ENCODE peak calls at places on chromosomes 3 and 15, in eight cellular contexts. A, G, S, C, M, L, X and Y are unnamed samples.

GRCh38 chr3:12957334-12957733 is 115.9 kb downstream of the IQSEC1 start:
- DNase-seq in S (no peak), A (no peak), G (no peak), M (no peak), C (no peak), L (no peak), X (no peak), Y (no peak)

GRCh38 chr3:194888916-194889315 is 203.2 kb downstream of the FAM43A start:
- DNase-seq in C (no peak), A (no peak), X (no peak), S (no peak), L (no peak), G (no peak), M (no peak), Y (no peak)

GRCh38 chr3:69815959-69816358 is 76.7 kb downstream of the MITF start:
- DNase-seq in M (no peak), X (no peak), C (no peak), S (no peak), A (no peak), G (no peak), L (no peak), Y (no peak)

GRCh38 chr3:25532763-25533162 is 104.7 kb downstream of the RARB start:
- DNase-seq in X (no peak), S (no peak), G (no peak), L (no peak), M (no peak), A (peak), C (peak), Y (peak)

GRCh38 chr15:63221346-63221745 is 31.9 kb downstream of the RAB8B start:
- DNase-seq in G (peak), S (no peak), C (no peak), M (no peak), L (no peak), X (no peak), A (peak), Y (peak)

GRCh38 chr3:132486086-132486485 is 68.8 kb downstream of the DNAJC13 start:
- DNase-seq in G (peak), S (peak), C (no peak), M (no peak), X (no peak), A (no peak), L (no peak), Y (peak)

GRCh38 chr3:156359337-156359736 is 195.6 kb downstream of the SSR3 start:
- DNase-seq in S (no peak), M (no peak), X (no peak), L (peak), C (no peak), G (no peak), A (no peak), Y (peak)

GRCh38 chr3:63015614-63016016 is 140.4 kb upstream of the CADPS start:
- DNase-seq in G (no peak), S (no peak), A (no peak), L (no peak), C (no peak), X (no peak), M (no peak), Y (no peak)

GRCh38 chr15:55587321-55588069 is 650 bp downstream of the PYGO1 start:
- DNase-seq in X (no peak), C (peak), S (peak), G (peak), A (peak), M (peak), L (peak), Y (peak)

GRCh38 chr15:57401546-57401945 is 25.2 kb downstream of the CGNL1 start:
- DNase-seq in C (no peak), A (no peak), L (no peak), G (peak), M (no peak), X (peak), S (no peak), Y (no peak)

GRCh38 chr15:90113166-90113565 is 10.9 kb upstream of the IDH2 start:
- DNase-seq in X (no peak), A (no peak), C (no peak), M (no peak), S (no peak), G (peak), L (no peak), Y (no peak)

GRCh38 chr3:172040976-172041963 is 1.9 kb downstream of the FNDC3B start:
- DNase-seq in C (no peak), M (no peak), G (peak), L (peak), A (peak), X (no peak), S (peak), Y (peak)

GRCh38 chr15:77837649-77838025 is 204.9 kb upstream of the LINGO1 start:
- DNase-seq in C (no peak), L (no peak), X (no peak), G (no peak), A (no peak), S (no peak), M (no peak), Y (no peak)

GRCh38 chr3:55675478-55675877 is 188.4 kb upstream of the WNT5A start:
- DNase-seq in C (no peak), X (no peak), A (no peak), M (no peak), G (no peak), S (no peak), L (no peak), Y (no peak)

GRCh38 chr3:194112120-194113106 is 23.5 kb upstream of the HES1 start:
- DNase-seq in S (no peak), L (peak), C (no peak), M (no peak), A (no peak), X (no peak), G (no peak), Y (no peak)

GRCh38 chr3:175656451-175656850 is 797.3 kb downstream of the NAALADL2 start:
- DNase-seq in L (no peak), A (no peak), C (no peak), S (no peak), M (no peak), G (no peak), X (no peak), Y (no peak)

GRCh38 chr3:71436337-71436736 is 147.2 kb downstream of the FOXP1 start:
- DNase-seq in C (no peak), L (no peak), A (peak), G (peak), M (no peak), S (peak), X (no peak), Y (peak)

GRCh38 chr3:27885641-27886040 is 163.5 kb upstream of the EOMES start:
- DNase-seq in S (no peak), X (no peak), C (no peak), M (no peak), G (no peak), A (no peak), L (no peak), Y (no peak)